ENCODE peak calls at places on chromosomes 5 and 9, in four cellular contexts. F is IMR-90, U is HCT116, K is adrenal gland. G is an unnamed sample.

GRCh38 chr9:14346301-14346721 is 32.4 kb upstream of the NFIB start:
- DNase-seq in F (no peak), U (no peak), K (no peak), G (no peak)

GRCh38 chr5:157279605-157280239 is 13.8 kb downstream of the CYFIP2 start:
- DNase-seq in F (no peak), U (no peak), K (no peak), G (no peak)

GRCh38 chr5:107553063-107553676 is 117.6 kb downstream of the EFNA5 start:
- DNase-seq in F (peak), U (no peak), K (no peak), G (no peak)

GRCh38 chr5:87645241-87645640 is 232.5 kb upstream of the CCNH start:
- DNase-seq in F (no peak), U (peak), K (no peak), G (no peak)

GRCh38 chr9:137482094-137482781 is 23.1 kb upstream of the NSMF start:
- DNase-seq in F (peak), U (no peak), K (peak), G (peak)

GRCh38 chr9:121711281-121711680 is 59.8 kb downstream of the DAB2IP start:
- DNase-seq in F (no peak), U (no peak), K (no peak), G (no peak)

GRCh38 chr5:150671509-150672236 is 10.6 kb downstream of the MYOZ3 start:
- DNase-seq in F (no peak), U (no peak), K (peak), G (no peak)

GRCh38 chr5:77843570-77844407 is 67.7 kb upstream of the TBCA start:
- DNase-seq in F (no peak), U (no peak), K (no peak), G (no peak)

GRCh38 chr5:121853853-121854252 is 2.2 kb downstream of the FTMT start:
- DNase-seq in F (no peak), U (no peak), K (no peak), G (no peak)

GRCh38 chr9:28249424-28249823 is 676.1 kb upstream of the C9orf72 start:
- DNase-seq in F (no peak), U (no peak), K (no peak), G (no peak)

GRCh38 chr5:134258896-134259295 is 33.0 kb upstream of the PPP2CA start:
- DNase-seq in F (no peak), U (no peak), K (no peak), G (no peak)

GRCh38 chr5:148623101-148623500 is 31.2 kb downstream of the HTR4 start:
- DNase-seq in F (no peak), U (no peak), K (no peak), G (no peak)

GRCh38 chr5:8897316-8897715 is 648.6 kb downstream of the SEMA5A start:
- DNase-seq in F (no peak), U (no peak), K (no peak), G (no peak)

GRCh38 chr5:152864993-152865392 is 459.9 kb upstream of the NMUR2 start:
- DNase-seq in F (no peak), U (no peak), K (no peak), G (no peak)

GRCh38 chr9:136312436-136312835 is 8.5 kb upstream of the CCDC187 start:
- DNase-seq in F (peak), U (no peak), K (peak), G (no peak)

GRCh38 chr5:109290231-109290630 is 119.5 kb downstream of the PJA2 start:
- DNase-seq in F (no peak), U (no peak), K (no peak), G (no peak)

GRCh38 chr5:61941637-61942036 is 364.4 kb upstream of the KIF2A start:
- DNase-seq in F (no peak), U (no peak), K (no peak), G (no peak)

GRCh38 chr5:14681236-14681752 is 16.8 kb downstream of the OTULIN start:
- DNase-seq in F (no peak), U (no peak), K (no peak), G (no peak)

GRCh38 chr5:133863857-133864585 is 104.4 kb downstream of the C5orf15 start:
- DNase-seq in F (no peak), U (no peak), K (no peak), G (no peak)

GRCh38 chr5:97163360-97163764 is 19.7 kb downstream of the RIOK2 start:
- DNase-seq in F (peak), U (no peak), K (no peak), G (no peak)

GRCh38 chr5:58545912-58546311 is 37.0 kb upstream of the RAB3C start:
- DNase-seq in F (no peak), U (no peak), K (no peak), G (no peak)

GRCh38 chr9:110443146-110443877 is 105.6 kb upstream of the TXNDC8 start:
- DNase-seq in F (peak), U (no peak), K (no peak), G (no peak)

GRCh38 chr5:163503106-163504090 is 2.0 kb upstream of the MAT2B start:
- DNase-seq in F (peak), U (peak), K (peak), G (peak)

GRCh38 chr9:113892861-113893491 is 16.9 kb downstream of the ZNF618 start:
- DNase-seq in F (peak), U (no peak), K (peak), G (no peak)

GRCh38 chr5:97923496-97923895 is 740.4 kb upstream of the RIOK2 start:
- DNase-seq in F (no peak), U (no peak), K (no peak), G (no peak)

GRCh38 chr5:94830520-94830919 is 212.1 kb downstream of the SLF1 start:
- DNase-seq in F (no peak), U (peak), K (no peak), G (no peak)

GRCh38 chr5:81948349-81948748 is 23.5 kb upstream of the ATG10 start:
- DNase-seq in F (peak), U (no peak), K (no peak), G (no peak)

GRCh38 chr5:31106742-31107546 is 86.5 kb upstream of the CDH6 start:
- DNase-seq in F (peak), U (no peak), K (no peak), G (no peak)

GRCh38 chr5:149434162-149435014 is 55.3 kb upstream of the IL17B start:
- DNase-seq in F (peak), U (no peak), K (peak), G (peak)

GRCh38 chr5:149320791-149321330 is 24.4 kb upstream of the GRPEL2 start:
- DNase-seq in F (peak), U (peak), K (peak), G (peak)

GRCh38 chr9:89635007-89635742 is 30.4 kb downstream of the GADD45G start:
- DNase-seq in F (peak), U (no peak), K (no peak), G (no peak)
- H3K27ac ChIP-seq in F (no peak), U (no peak), K (peak), G (no peak)

GRCh38 chr5:142926549-142926948 is 156.4 kb downstream of the ARHGAP26 start:
- DNase-seq in F (no peak), U (no peak), K (no peak), G (no peak)
- TF ChIP-seq POLR2A in F (no peak), U (no peak), K (no peak), G (no peak)

DNA sequence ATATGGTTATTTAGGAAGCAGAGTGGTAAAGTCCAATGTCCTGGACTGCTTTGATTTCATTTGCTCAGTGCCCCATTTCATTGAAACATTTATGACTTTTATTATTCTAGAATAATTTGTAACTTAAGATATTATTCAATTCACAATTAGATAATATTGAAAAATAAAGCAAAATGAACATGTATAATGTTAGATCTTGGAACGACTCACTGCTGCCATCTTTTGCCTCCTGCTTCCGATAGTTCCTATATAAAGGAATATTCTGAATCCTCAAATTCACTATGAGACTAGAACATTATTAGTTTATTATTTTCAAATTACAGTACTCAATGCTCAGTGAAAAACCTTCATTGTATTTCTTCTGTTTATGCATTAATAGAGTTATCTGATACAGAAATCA is 2.2 kb upstream of the CTNND2 start:
- DNase-seq in F (no peak), U (no peak), K (no peak), G (no peak)
- TF ChIP-seq CTCF in F (no peak), U (no peak), K (no peak), G (no peak)

DNA sequence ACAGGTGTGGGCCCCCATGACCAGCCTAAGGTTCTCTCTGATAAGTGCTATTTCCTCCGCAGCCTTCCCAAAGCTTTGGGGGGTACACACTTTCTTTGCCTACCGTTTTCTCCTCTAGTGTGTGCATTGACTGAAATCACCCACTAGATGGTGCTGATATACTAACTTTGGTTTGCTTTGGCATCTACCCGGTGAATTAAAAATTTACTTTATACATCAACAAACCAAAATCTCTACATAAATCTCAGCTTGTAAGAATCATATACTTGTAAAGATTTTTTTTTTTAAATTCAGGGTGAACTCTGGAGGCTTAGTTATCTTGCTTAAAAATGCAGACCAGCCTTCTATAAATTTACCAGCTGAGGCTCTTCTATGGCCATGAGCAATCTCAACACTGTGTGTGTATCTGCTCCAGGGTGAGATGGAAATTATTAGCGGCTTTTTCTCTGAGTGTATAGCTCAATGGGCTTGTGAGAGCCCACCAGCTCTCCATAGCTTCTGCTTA is 475.7 kb upstream of the TNC start:
- DNase-seq in F (peak), U (peak), K (no peak), G (peak)
- H3K27ac ChIP-seq in F (peak), U (no peak), K (no peak), G (no peak)

DNA sequence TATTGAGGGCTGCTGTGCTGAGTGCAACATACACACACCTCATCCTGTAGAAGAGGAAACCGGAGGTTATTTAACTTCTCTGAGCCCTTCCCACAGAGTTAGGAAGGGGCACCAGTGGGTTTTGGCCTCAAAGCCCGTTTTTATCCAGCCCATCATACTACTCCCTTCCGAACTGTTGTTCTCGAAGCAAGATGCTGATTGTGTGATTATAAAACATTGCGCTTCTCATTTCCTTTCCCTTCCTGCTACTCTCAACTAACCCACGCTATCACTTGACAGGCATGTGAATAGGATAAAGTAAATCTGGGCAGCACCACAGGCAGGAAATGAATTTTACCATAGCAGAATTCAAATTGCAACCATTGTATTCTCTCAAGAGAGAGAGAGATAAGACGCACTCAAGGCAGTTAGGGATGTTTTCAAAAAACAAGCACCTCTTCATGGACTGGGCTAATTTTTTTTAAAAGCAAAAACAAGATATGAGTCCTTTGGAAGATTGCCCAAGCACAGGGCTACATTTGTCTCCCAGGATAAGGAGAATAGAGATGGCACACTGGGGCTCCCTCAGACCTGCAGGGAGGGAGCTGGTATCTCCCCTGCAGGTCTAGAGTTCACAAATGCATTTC is 52.6 kb downstream of the GNA14 start:
- DNase-seq in F (no peak), U (no peak), K (no peak), G (no peak)
- TF ChIP-seq POLR2A in F (no peak), U (no peak), K (no peak), G (no peak)

GRCh38 chr9:98780059-98780749 is 16.2 kb downstream of the ANKS6 start:
- DNase-seq in F (no peak), U (no peak), K (no peak), G (no peak)

GRCh38 chr9:98781588-98782383 is 14.6 kb downstream of the ANKS6 start:
- DNase-seq in F (no peak), U (peak), K (no peak), G (no peak)

GRCh38 chr9:98778251-98778650 is 18.1 kb downstream of the ANKS6 start:
- DNase-seq in F (no peak), U (no peak), K (no peak), G (no peak)

GRCh38 chr9:98777618-98778017 is 18.7 kb downstream of the ANKS6 start:
- DNase-seq in F (no peak), U (no peak), K (no peak), G (no peak)

DNA sequence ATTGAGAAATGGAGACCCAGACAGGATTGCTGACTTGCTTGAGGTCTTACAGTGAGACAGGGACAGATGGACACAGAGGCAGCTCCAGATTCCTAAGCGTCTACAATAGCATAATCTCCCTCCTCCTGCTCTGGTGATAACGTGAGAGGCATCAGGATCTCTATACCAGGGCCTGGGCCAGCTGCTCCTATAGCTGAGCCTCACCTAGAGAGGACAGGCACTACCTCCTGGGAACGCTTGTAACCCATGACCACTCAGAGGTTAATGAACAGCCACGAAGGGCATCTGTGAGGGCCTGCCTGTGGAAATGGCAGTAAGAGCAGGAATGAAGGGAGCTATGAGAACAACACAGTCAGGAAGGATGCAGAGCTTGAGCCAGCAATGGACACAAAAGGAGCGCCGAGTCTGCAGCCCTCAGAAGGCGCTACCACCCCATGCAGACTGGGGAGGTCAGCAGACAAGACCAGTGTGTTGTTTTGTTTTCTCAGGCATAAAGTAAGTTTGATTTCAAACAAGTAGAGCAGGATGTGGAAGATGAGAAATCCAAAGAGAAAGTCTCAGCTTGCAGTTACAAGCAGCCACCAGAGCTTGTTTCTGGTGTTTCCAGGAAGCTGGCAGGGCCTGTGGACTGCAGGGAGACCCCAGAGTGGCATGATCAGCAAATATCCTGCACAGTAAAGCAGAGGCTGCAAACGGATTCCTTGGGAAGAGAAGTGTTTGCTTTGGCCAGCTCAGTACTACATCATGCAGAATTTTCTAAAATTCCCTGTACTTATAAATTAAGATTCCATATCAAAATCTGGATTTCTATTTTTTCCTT is 17.4 kb downstream of the ANKS6 start:
- DNase-seq in F (no peak), U (no peak), K (no peak), G (no peak)
- TF ChIP-seq CTCF in F (no peak), U (no peak), K (no peak), G (no peak)